ENCODE peak calls at places on chromosome 16, in four cellular contexts. O, V, N and T are unnamed samples.

GRCh38 chr16:79599837-79600635 is 501 bp downstream of the MAF start:
- DNase-seq in O (peak), V (no peak), N (no peak), T (no peak)

GRCh38 chr16:68230956-68231355 is 5.0 kb downstream of the ESRP2 start:
- DNase-seq in O (no peak), V (no peak), N (no peak), T (no peak)

GRCh38 chr16:57998992-57999365 is 1.5 kb downstream of the ZNF319 start:
- DNase-seq in O (no peak), V (no peak), N (no peak), T (no peak)

GRCh38 chr16:3695610-3696369 is 21.5 kb downstream of the TRAP1 start:
- DNase-seq in O (no peak), V (no peak), N (peak), T (no peak)

GRCh38 chr16:57316390-57317017 is 32.0 kb upstream of the PLLP start:
- DNase-seq in O (no peak), V (no peak), N (no peak), T (no peak)

GRCh38 chr16:75000481-75001081 is 1.8 kb downstream of the ZNRF1 start:
- DNase-seq in O (no peak), V (no peak), N (no peak), T (no peak)

GRCh38 chr16:56357291-56357764 is 68.0 kb downstream of the AMFR start:
- DNase-seq in O (peak), V (no peak), N (no peak), T (no peak)

GRCh38 chr16:70676571-70677498 is 9.0 kb downstream of the MTSS2 start:
- DNase-seq in O (no peak), V (no peak), N (no peak), T (no peak)

GRCh38 chr16:89610108-89610453 is 3.4 kb upstream of the DPEP1 start:
- DNase-seq in O (no peak), V (no peak), N (no peak), T (no peak)

GRCh38 chr16:57017251-57017650 is 27.9 kb downstream of the NLRC5 start:
- DNase-seq in O (no peak), V (no peak), N (no peak), T (no peak)

GRCh38 chr16:63922563-63922962 is 1199.3 kb downstream of the CDH11 start:
- DNase-seq in O (no peak), V (no peak), N (no peak), T (no peak)

GRCh38 chr16:56830669-56831068 is 34.3 kb upstream of the SLC12A3 start:
- DNase-seq in O (no peak), V (no peak), N (no peak), T (no peak)

GRCh38 chr16:27426423-27427408 is 24.7 kb downstream of the IL21R start:
- DNase-seq in O (no peak), V (peak), N (peak), T (peak)

GRCh38 chr16:85348921-85349334 is 236.7 kb upstream of the CIBAR2 start:
- DNase-seq in O (no peak), V (no peak), N (no peak), T (no peak)

GRCh38 chr16:76535-77272 is 1.3 kb upstream of the MPG start:
- DNase-seq in O (no peak), V (no peak), N (peak), T (peak)

GRCh38 chr16:26454102-26454501 is 612.6 kb upstream of the C16orf82 start:
- DNase-seq in O (no peak), V (no peak), N (no peak), T (no peak)

GRCh38 chr16:56558024-56558747 is 6.7 kb upstream of the MT4 start:
- DNase-seq in O (no peak), V (no peak), N (no peak), T (no peak)

GRCh38 chr16:84907575-84907974 is 87.8 kb downstream of the CRISPLD2 start:
- DNase-seq in O (no peak), V (no peak), N (no peak), T (no peak)

GRCh38 chr16:28932339-28933141 is 769 bp downstream of the CD19 start:
- DNase-seq in O (no peak), V (no peak), N (no peak), T (no peak)

GRCh38 chr16:15866451-15866850 is 9.6 kb upstream of the MYH11 start:
- DNase-seq in O (no peak), V (no peak), N (no peak), T (no peak)

GRCh38 chr16:51542856-51543510 is 391.9 kb upstream of the SALL1 start:
- DNase-seq in O (no peak), V (no peak), N (no peak), T (no peak)
- TF ChIP-seq CREM in O (no peak), V (no peak), N (no peak), T (no peak)

DNA sequence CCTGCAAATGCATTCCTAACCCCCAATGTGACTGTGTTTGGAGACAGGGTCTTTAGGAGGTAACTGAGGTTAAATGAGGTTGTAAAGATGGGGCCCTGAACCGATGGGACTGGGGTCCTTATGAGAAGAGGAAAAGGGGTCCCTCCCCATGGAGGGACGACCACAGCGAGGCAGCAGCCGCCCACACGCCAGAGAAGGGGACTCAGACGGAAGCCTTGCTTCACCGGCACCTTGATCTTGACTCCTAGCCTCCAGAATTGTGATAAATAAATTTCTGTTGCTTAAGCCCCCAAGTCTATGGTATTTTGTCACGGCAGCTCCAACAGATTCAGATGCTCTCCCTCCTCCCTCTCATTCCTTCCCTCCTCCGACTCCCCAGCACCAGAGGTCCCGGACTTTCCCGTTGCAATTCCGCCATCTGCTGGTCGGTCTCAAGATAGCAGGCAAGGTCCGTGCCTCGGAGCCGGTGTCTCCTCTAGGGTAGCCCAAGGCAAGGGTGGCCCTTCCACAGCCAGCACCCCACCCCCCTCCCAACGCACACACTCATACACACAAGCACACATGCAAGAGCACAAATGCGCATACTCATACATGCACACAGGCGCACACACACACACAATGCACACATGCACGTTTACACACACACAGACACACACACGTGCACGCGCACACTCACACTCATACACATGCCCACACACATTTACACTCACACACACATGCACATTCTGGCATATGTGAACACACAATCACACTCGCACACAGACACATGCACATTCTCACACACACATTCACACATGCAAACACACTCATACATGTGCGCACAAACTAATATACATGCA is 23.1 kb upstream of the C16orf78 start:
- DNase-seq in O (peak), V (no peak), N (peak), T (peak)
- TF ChIP-seq CREM in O (no peak), V (no peak), N (no peak), T (no peak)

GRCh38 chr16:77860944-77861343 is 72.6 kb downstream of the VAT1L start:
- DNase-seq in O (no peak), V (no peak), N (no peak), T (no peak)

GRCh38 chr16:77859493-77860232 is 71.3 kb downstream of the VAT1L start:
- DNase-seq in O (no peak), V (no peak), N (no peak), T (no peak)

GRCh38 chr16:77853125-77853524 is 64.8 kb downstream of the VAT1L start:
- DNase-seq in O (no peak), V (no peak), N (no peak), T (no peak)

GRCh38 chr16:77856455-77857138 is 68.2 kb downstream of the VAT1L start:
- DNase-seq in O (no peak), V (no peak), N (no peak), T (no peak)

GRCh38 chr16:77858060-77858459 is 69.7 kb downstream of the VAT1L start:
- DNase-seq in O (no peak), V (no peak), N (no peak), T (no peak)
- TF ChIP-seq CREM in O (no peak), V (no peak), N (no peak), T (no peak)

GRCh38 chr16:30079480-30079879 is 3.7 kb downstream of the PPP4C start:
- DNase-seq in O (no peak), V (no peak), N (no peak), T (no peak)

GRCh38 chr16:30077656-30078055 is 1.9 kb downstream of the PPP4C start:
- DNase-seq in O (no peak), V (no peak), N (no peak), T (no peak)

GRCh38 chr16:30075503-30076275 is at the start of gene PPP4C:
- DNase-seq in O (peak), V (no peak), N (peak), T (peak)

GRCh38 chr16:30076276-30076791 is 540 bp downstream of the PPP4C start:
- DNase-seq in O (no peak), V (no peak), N (no peak), T (peak)

GRCh38 chr16:30078744-30079143 is 3.0 kb downstream of the PPP4C start:
- DNase-seq in O (no peak), V (no peak), N (no peak), T (no peak)
- TF ChIP-seq CREM in O (no peak), V (no peak), N (no peak), T (no peak)

GRCh38 chr16:23254338-23254737 is 47.8 kb upstream of the SCNN1B start:
- DNase-seq in O (no peak), V (no peak), N (no peak), T (peak)
- TF ChIP-seq CREM in O (no peak), V (no peak), N (no peak), T (no peak)

GRCh38 chr16:11696266-11697012 is 28.2 kb downstream of the SNN start:
- DNase-seq in O (no peak), V (no peak), N (no peak), T (no peak)

GRCh38 chr16:11699234-11699894 is 31.1 kb downstream of the SNN start:
- DNase-seq in O (no peak), V (no peak), N (no peak), T (no peak)

GRCh38 chr16:11697319-11697718 is 29.1 kb downstream of the SNN start:
- DNase-seq in O (no peak), V (no peak), N (no peak), T (no peak)

GRCh38 chr16:11700264-11701029 is 32.2 kb downstream of the SNN start:
- DNase-seq in O (no peak), V (no peak), N (peak), T (no peak)

DNA sequence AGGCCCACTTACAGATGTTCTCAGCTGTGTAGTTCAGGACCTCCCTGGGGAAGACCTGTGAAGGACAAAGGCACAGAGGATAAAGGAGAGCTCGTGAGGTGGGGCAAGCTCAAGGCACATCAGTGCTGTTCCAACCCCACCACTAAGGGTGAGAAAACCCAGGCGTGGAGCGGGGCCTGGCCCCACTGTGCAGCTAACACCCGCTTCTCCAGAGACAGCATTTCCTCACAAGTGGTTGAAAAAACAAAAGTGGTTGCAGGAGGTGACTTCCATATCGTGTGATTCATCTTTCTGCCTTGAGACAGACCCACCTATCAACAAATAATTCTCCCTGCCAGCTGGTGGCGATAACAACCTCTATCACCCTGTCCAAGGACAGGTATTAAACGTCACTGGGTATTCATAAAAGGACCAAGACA is 30.0 kb downstream of the SNN start:
- DNase-seq in O (no peak), V (no peak), N (no peak), T (no peak)
- TF ChIP-seq CREM in O (no peak), V (no peak), N (no peak), T (no peak)

GRCh38 chr16:54846761-54847160 is 83.9 kb upstream of the IRX5 start:
- DNase-seq in O (no peak), V (no peak), N (no peak), T (no peak)
- TF ChIP-seq CREM in O (no peak), V (no peak), N (no peak), T (no peak)

DNA sequence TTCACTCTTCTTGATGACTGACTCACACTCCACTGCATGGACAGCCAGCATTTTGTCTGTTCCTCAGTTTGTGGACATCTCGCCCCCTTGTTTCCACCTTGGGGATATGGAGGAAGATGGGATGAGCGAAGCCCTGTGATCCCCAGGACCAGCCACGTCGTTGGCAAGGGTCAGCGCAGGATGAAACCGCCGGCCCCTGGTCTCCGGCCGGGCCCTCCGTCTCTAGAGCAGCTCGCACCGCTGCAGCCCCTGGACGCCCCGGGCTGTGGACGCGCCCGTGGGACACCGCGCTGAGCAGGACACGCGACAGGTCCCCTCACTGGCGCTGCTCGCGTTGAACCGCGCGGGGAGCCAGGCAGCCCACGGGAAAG is 604 bp upstream of the ZC3H18 start:
- DNase-seq in O (peak), V (no peak), N (peak), T (peak)
- TF ChIP-seq CREM in O (no peak), V (no peak), N (no peak), T (no peak)

GRCh38 chr16:65336169-65336568 is 214.3 kb upstream of the CDH11 start:
- DNase-seq in O (no peak), V (no peak), N (no peak), T (no peak)
- TF ChIP-seq CREM in O (no peak), V (no peak), N (no peak), T (no peak)

DNA sequence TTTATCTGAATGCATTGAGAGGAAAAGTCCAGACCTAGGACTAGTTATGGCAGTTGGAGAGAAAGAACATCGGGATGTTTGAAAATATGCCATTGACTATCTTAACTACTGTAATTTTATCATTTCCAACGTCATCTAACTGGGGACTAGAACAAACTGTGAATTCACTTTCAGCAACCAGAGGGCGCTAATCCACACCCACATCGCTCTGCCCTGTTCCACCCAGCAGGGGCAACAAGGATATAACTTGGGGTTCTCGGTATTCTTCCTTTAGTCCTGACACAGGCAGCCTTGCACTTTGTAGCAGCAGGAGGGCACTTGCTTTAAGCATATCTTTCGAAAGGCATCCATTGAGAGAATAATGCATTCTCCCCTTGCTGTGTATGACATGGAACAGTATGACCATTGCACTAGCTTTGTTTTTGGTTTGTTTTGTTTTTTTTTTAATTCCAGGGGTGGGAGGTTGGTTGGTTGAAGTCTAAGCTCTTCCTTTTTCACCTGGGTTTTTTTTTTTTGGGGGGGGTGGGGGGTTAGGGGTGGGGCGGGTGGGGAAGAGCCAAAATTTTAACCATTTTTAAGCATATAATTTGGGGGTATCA is 31.5 kb downstream of the SIAH1 start:
- DNase-seq in O (peak), V (peak), N (peak), T (peak)
- TF ChIP-seq CREM in O (no peak), V (peak), N (no peak), T (peak)